ENCODE peak calls at places on chromosomes 2 and 18, in eight cellular contexts. E, C, K, F, P, X, Y and W are unnamed samples.

GRCh38 chr2:6864251-6864758 is 1.4 kb downstream of the CMPK2 start:
- DNase-seq in E (no peak), C (no peak), K (no peak), F (no peak), P (no peak), X (no peak), Y (no peak), W (no peak)

GRCh38 chr18:68435581-68435980 is 279.3 kb downstream of the TMX3 start:
- DNase-seq in E (no peak), C (no peak), K (no peak), F (no peak), P (no peak), X (no peak), Y (no peak), W (no peak)

GRCh38 chr2:39481611-39482010 is 44.5 kb upstream of the MAP4K3 start:
- DNase-seq in E (peak), C (no peak), K (no peak), F (peak), P (peak), X (no peak), Y (no peak), W (peak)

GRCh38 chr2:179596018-179596417 is 265.4 kb downstream of the ZNF385B start:
- DNase-seq in E (no peak), C (no peak), K (no peak), F (peak), P (no peak), X (no peak), Y (no peak), W (no peak)

GRCh38 chr2:187091664-187092063 is 242.7 kb upstream of the ZSWIM2 start:
- DNase-seq in E (no peak), C (no peak), K (no peak), F (no peak), P (no peak), X (no peak), Y (no peak), W (no peak)

GRCh38 chr2:173669271-173669853 is 295.8 kb downstream of the SP3 start:
- DNase-seq in E (no peak), C (no peak), K (no peak), F (peak), P (no peak), X (no peak), Y (no peak), W (no peak)

GRCh38 chr2:158714420-158714819 is 80.7 kb upstream of the DAPL1 start:
- DNase-seq in E (no peak), C (no peak), K (no peak), F (no peak), P (no peak), X (no peak), Y (no peak), W (no peak)

GRCh38 chr2:96795076-96795475 is 21.0 kb upstream of the CNNM3 start:
- DNase-seq in E (no peak), C (no peak), K (no peak), F (no peak), P (no peak), X (no peak), Y (no peak), W (no peak)

GRCh38 chr2:108615480-108616090 is 81.3 kb downstream of the LIMS1 start:
- DNase-seq in E (no peak), C (no peak), K (no peak), F (no peak), P (no peak), X (no peak), Y (no peak), W (no peak)

GRCh38 chr2:200376422-200377142 is 70.1 kb downstream of the SPATS2L start:
- DNase-seq in E (no peak), C (no peak), K (no peak), F (no peak), P (no peak), X (no peak), Y (no peak), W (peak)

GRCh38 chr2:224523626-224524577 is 61.3 kb downstream of the CUL3 start:
- DNase-seq in E (no peak), C (no peak), K (no peak), F (no peak), P (no peak), X (no peak), Y (peak), W (no peak)